ENCODE peak calls at places on chromosomes 1 and 21, in ten cellular contexts. One of them, this sample, is unnamed.

GRCh38 chr1:235952950-235953615 is 86.4 kb upstream of the LYST start:
- DNase-seq in neural progenitor cell: no peak
- DNase-seq in mammary epithelial cell: peak
- DNase-seq in GM12878: peak
- DNase-seq in colonic mucosa: no peak
- DNase-seq in endodermal cell: no peak
- DNase-seq in adipocyte: no peak
- DNase-seq in NT2/D1: no peak
- DNase-seq in fibroblast of lung: no peak
- DNase-seq in neuronal stem cell: no peak
- DNase-seq in this sample: no peak

GRCh38 chr1:201345081-201345355 is 32.5 kb downstream of the TNNT2 start:
- DNase-seq in endodermal cell: no peak
- DNase-seq in mammary epithelial cell: no peak
- DNase-seq in neuronal stem cell: no peak
- DNase-seq in neural progenitor cell: no peak
- DNase-seq in GM12878: no peak
- DNase-seq in fibroblast of lung: no peak
- DNase-seq in adipocyte: no peak
- DNase-seq in NT2/D1: no peak
- DNase-seq in colonic mucosa: no peak
- DNase-seq in this sample: no peak

GRCh38 chr1:39212499-39212898 is 8.0 kb downstream of the MACF1 start:
- DNase-seq in GM12878: no peak
- DNase-seq in endodermal cell: no peak
- DNase-seq in colonic mucosa: no peak
- DNase-seq in fibroblast of lung: no peak
- DNase-seq in adipocyte: no peak
- DNase-seq in mammary epithelial cell: no peak
- DNase-seq in NT2/D1: no peak
- DNase-seq in neural progenitor cell: no peak
- DNase-seq in neuronal stem cell: no peak
- DNase-seq in this sample: no peak

GRCh38 chr1:230772457-230773395 is 25.5 kb downstream of the CAPN9 start:
- DNase-seq in NT2/D1: no peak
- DNase-seq in adipocyte: peak
- DNase-seq in mammary epithelial cell: peak
- DNase-seq in fibroblast of lung: peak
- DNase-seq in colonic mucosa: peak
- DNase-seq in GM12878: no peak
- DNase-seq in neural progenitor cell: peak
- DNase-seq in neuronal stem cell: no peak
- DNase-seq in endodermal cell: peak
- DNase-seq in this sample: peak

GRCh38 chr21:43340491-43341348 is 86.2 kb downstream of the SIK1 start:
- DNase-seq in NT2/D1: peak
- DNase-seq in endodermal cell: peak
- DNase-seq in GM12878: no peak
- DNase-seq in colonic mucosa: no peak
- DNase-seq in adipocyte: peak
- DNase-seq in neuronal stem cell: no peak
- DNase-seq in fibroblast of lung: peak
- DNase-seq in mammary epithelial cell: peak
- DNase-seq in neural progenitor cell: no peak
- DNase-seq in this sample: peak

GRCh38 chr1:154466879-154467767 is 34.9 kb upstream of the TDRD10 start:
- DNase-seq in adipocyte: no peak
- DNase-seq in NT2/D1: no peak
- DNase-seq in endodermal cell: peak
- DNase-seq in GM12878: peak
- DNase-seq in colonic mucosa: no peak
- DNase-seq in neural progenitor cell: no peak
- DNase-seq in fibroblast of lung: no peak
- DNase-seq in neuronal stem cell: no peak
- DNase-seq in mammary epithelial cell: no peak
- DNase-seq in this sample: no peak

GRCh38 chr1:211356723-211357418 is 30.2 kb downstream of the TRAF5 start:
- DNase-seq in endodermal cell: no peak
- DNase-seq in colonic mucosa: no peak
- DNase-seq in fibroblast of lung: peak
- DNase-seq in mammary epithelial cell: peak
- DNase-seq in NT2/D1: no peak
- DNase-seq in GM12878: no peak
- DNase-seq in neuronal stem cell: no peak
- DNase-seq in neural progenitor cell: no peak
- DNase-seq in adipocyte: peak
- DNase-seq in this sample: peak

GRCh38 chr21:45407629-45408247 is 2.8 kb downstream of the COL18A1 start:
- DNase-seq in mammary epithelial cell: no peak
- DNase-seq in endodermal cell: peak
- DNase-seq in neural progenitor cell: no peak
- DNase-seq in colonic mucosa: no peak
- DNase-seq in GM12878: no peak
- DNase-seq in NT2/D1: no peak
- DNase-seq in neuronal stem cell: no peak
- DNase-seq in fibroblast of lung: no peak
- DNase-seq in adipocyte: no peak
- DNase-seq in this sample: no peak

GRCh38 chr1:155134858-155135415 is 715 bp upstream of the SLC50A1 start:
- DNase-seq in GM12878: no peak
- DNase-seq in adipocyte: peak
- DNase-seq in colonic mucosa: peak
- DNase-seq in neural progenitor cell: peak
- DNase-seq in fibroblast of lung: peak
- DNase-seq in endodermal cell: peak
- DNase-seq in mammary epithelial cell: peak
- DNase-seq in neuronal stem cell: peak
- DNase-seq in NT2/D1: no peak
- DNase-seq in this sample: peak

GRCh38 chr1:12188115-12188514 is 21.3 kb downstream of the TNFRSF1B start:
- DNase-seq in adipocyte: no peak
- DNase-seq in colonic mucosa: no peak
- DNase-seq in mammary epithelial cell: no peak
- DNase-seq in fibroblast of lung: no peak
- DNase-seq in endodermal cell: no peak
- DNase-seq in NT2/D1: no peak
- DNase-seq in GM12878: no peak
- DNase-seq in neuronal stem cell: no peak
- DNase-seq in neural progenitor cell: no peak
- DNase-seq in this sample: no peak

GRCh38 chr1:234776875-234777849 is 167.2 kb upstream of the IRF2BP2 start:
- DNase-seq in endodermal cell: peak
- DNase-seq in colonic mucosa: no peak
- DNase-seq in NT2/D1: no peak
- DNase-seq in GM12878: no peak
- DNase-seq in neural progenitor cell: peak
- DNase-seq in adipocyte: no peak
- DNase-seq in fibroblast of lung: no peak
- DNase-seq in mammary epithelial cell: no peak
- DNase-seq in neuronal stem cell: no peak
- DNase-seq in this sample: no peak

GRCh38 chr1:58249729-58250586 is 296.6 kb downstream of the OMA1 start:
- DNase-seq in neural progenitor cell: peak
- DNase-seq in fibroblast of lung: peak
- DNase-seq in NT2/D1: peak
- DNase-seq in mammary epithelial cell: peak
- DNase-seq in colonic mucosa: no peak
- DNase-seq in neuronal stem cell: peak
- DNase-seq in adipocyte: peak
- DNase-seq in endodermal cell: peak
- DNase-seq in GM12878: no peak
- DNase-seq in this sample: peak

GRCh38 chr1:64240209-64240608 is 36.8 kb downstream of the UBE2U start:
- DNase-seq in NT2/D1: no peak
- DNase-seq in fibroblast of lung: peak
- DNase-seq in adipocyte: peak
- DNase-seq in mammary epithelial cell: no peak
- DNase-seq in endodermal cell: no peak
- DNase-seq in GM12878: no peak
- DNase-seq in neuronal stem cell: no peak
- DNase-seq in colonic mucosa: no peak
- DNase-seq in neural progenitor cell: no peak
- DNase-seq in this sample: no peak

GRCh38 chr1:1920608-1921458 is 1.8 kb upstream of the TMEM52 start:
- DNase-seq in adipocyte: no peak
- DNase-seq in fibroblast of lung: no peak
- DNase-seq in GM12878: no peak
- DNase-seq in endodermal cell: peak
- DNase-seq in NT2/D1: no peak
- DNase-seq in neural progenitor cell: no peak
- DNase-seq in mammary epithelial cell: no peak
- DNase-seq in colonic mucosa: no peak
- DNase-seq in neuronal stem cell: no peak
- DNase-seq in this sample: no peak

GRCh38 chr1:247332215-247332900 is 691 bp upstream of the ZNF496 start:
- DNase-seq in neuronal stem cell: peak
- DNase-seq in endodermal cell: peak
- DNase-seq in adipocyte: peak
- DNase-seq in neural progenitor cell: peak
- DNase-seq in colonic mucosa: peak
- DNase-seq in fibroblast of lung: peak
- DNase-seq in GM12878: no peak
- DNase-seq in mammary epithelial cell: peak
- DNase-seq in NT2/D1: no peak
- DNase-seq in this sample: no peak

GRCh38 chr1:160653620-160654016 is 6.8 kb upstream of the SLAMF1 start:
- DNase-seq in adipocyte: no peak
- DNase-seq in fibroblast of lung: no peak
- DNase-seq in NT2/D1: no peak
- DNase-seq in neuronal stem cell: no peak
- DNase-seq in endodermal cell: no peak
- DNase-seq in colonic mucosa: no peak
- DNase-seq in neural progenitor cell: no peak
- DNase-seq in mammary epithelial cell: no peak
- DNase-seq in GM12878: no peak
- DNase-seq in this sample: no peak

GRCh38 chr1:55947446-55947845 is 631.9 kb downstream of the PLPP3 start:
- DNase-seq in NT2/D1: no peak
- DNase-seq in fibroblast of lung: no peak
- DNase-seq in GM12878: no peak
- DNase-seq in endodermal cell: no peak
- DNase-seq in neuronal stem cell: no peak
- DNase-seq in colonic mucosa: no peak
- DNase-seq in mammary epithelial cell: no peak
- DNase-seq in neural progenitor cell: no peak
- DNase-seq in adipocyte: no peak
- DNase-seq in this sample: no peak

GRCh38 chr1:70134148-70134547 is 71.2 kb downstream of the LRRC40 start:
- DNase-seq in neuronal stem cell: no peak
- DNase-seq in adipocyte: peak
- DNase-seq in GM12878: no peak
- DNase-seq in neural progenitor cell: peak
- DNase-seq in colonic mucosa: no peak
- DNase-seq in mammary epithelial cell: no peak
- DNase-seq in endodermal cell: peak
- DNase-seq in fibroblast of lung: no peak
- DNase-seq in NT2/D1: no peak
- DNase-seq in this sample: no peak

GRCh38 chr1:109084563-109085517 is 5.7 kb upstream of the TMEM167B start:
- DNase-seq in NT2/D1: no peak
- DNase-seq in neuronal stem cell: no peak
- DNase-seq in fibroblast of lung: peak
- DNase-seq in mammary epithelial cell: peak
- DNase-seq in GM12878: no peak
- DNase-seq in adipocyte: no peak
- DNase-seq in endodermal cell: no peak
- DNase-seq in colonic mucosa: no peak
- DNase-seq in neural progenitor cell: no peak
- DNase-seq in this sample: peak

GRCh38 chr1:21574464-21575151 is 65.4 kb downstream of the ALPL start:
- DNase-seq in neuronal stem cell: peak
- DNase-seq in adipocyte: no peak
- DNase-seq in colonic mucosa: no peak
- DNase-seq in GM12878: no peak
- DNase-seq in fibroblast of lung: peak
- DNase-seq in mammary epithelial cell: peak
- DNase-seq in NT2/D1: no peak
- DNase-seq in neural progenitor cell: peak
- DNase-seq in endodermal cell: peak
- DNase-seq in this sample: no peak
- H3K9ac ChIP-seq in neuronal stem cell: peak
- H3K9ac ChIP-seq in adipocyte: no peak
- H3K9ac ChIP-seq in colonic mucosa: no peak
- H3K9ac ChIP-seq in GM12878: no peak
- H3K9ac ChIP-seq in fibroblast of lung: no peak
- H3K9ac ChIP-seq in mammary epithelial cell: no peak
- H3K9ac ChIP-seq in NT2/D1: peak
- H3K9ac ChIP-seq in neural progenitor cell: no peak
- H3K9ac ChIP-seq in endodermal cell: no peak
- H3K9ac ChIP-seq in this sample: peak

DNA sequence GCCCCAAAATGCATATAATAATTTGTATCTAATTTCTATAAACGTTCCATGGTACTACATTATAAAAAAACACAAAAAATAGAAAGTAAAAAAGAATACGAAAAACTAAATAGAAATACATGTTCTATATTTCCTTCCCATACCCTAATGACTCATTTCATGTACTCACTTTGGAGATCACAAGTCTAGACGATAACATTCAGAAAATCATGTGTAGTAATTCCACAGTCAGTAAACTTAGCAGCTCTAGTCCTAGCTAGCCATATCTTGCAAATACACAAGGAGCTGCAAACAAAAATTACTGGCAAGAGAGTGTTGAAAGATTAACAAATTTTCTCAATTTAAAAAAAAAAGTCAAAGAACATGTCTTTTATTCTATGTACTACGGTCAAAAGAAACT is 1.4 kb downstream of the GOLPH3L start:
- DNase-seq in NT2/D1: no peak
- DNase-seq in endodermal cell: no peak
- DNase-seq in fibroblast of lung: peak
- DNase-seq in neuronal stem cell: no peak
- DNase-seq in adipocyte: peak
- DNase-seq in mammary epithelial cell: peak
- DNase-seq in neural progenitor cell: no peak
- DNase-seq in colonic mucosa: no peak
- DNase-seq in GM12878: no peak
- DNase-seq in this sample: no peak
- H3K9ac ChIP-seq in NT2/D1: no peak
- H3K9ac ChIP-seq in endodermal cell: peak
- H3K9ac ChIP-seq in fibroblast of lung: no peak
- H3K9ac ChIP-seq in neuronal stem cell: no peak
- H3K9ac ChIP-seq in adipocyte: no peak
- H3K9ac ChIP-seq in mammary epithelial cell: no peak
- H3K9ac ChIP-seq in neural progenitor cell: no peak
- H3K9ac ChIP-seq in colonic mucosa: peak
- H3K9ac ChIP-seq in GM12878: no peak
- H3K9ac ChIP-seq in this sample: no peak

GRCh38 chr21:37580690-37581089 is 214.1 kb downstream of the DYRK1A start:
- DNase-seq in fibroblast of lung: no peak
- DNase-seq in endodermal cell: no peak
- DNase-seq in colonic mucosa: no peak
- DNase-seq in NT2/D1: no peak
- DNase-seq in mammary epithelial cell: no peak
- DNase-seq in GM12878: no peak
- DNase-seq in neural progenitor cell: no peak
- DNase-seq in adipocyte: no peak
- DNase-seq in neuronal stem cell: no peak
- DNase-seq in this sample: no peak
- H3K9ac ChIP-seq in fibroblast of lung: no peak
- H3K9ac ChIP-seq in endodermal cell: no peak
- H3K9ac ChIP-seq in colonic mucosa: no peak
- H3K9ac ChIP-seq in NT2/D1: no peak
- H3K9ac ChIP-seq in mammary epithelial cell: no peak
- H3K9ac ChIP-seq in GM12878: no peak
- H3K9ac ChIP-seq in neural progenitor cell: no peak
- H3K9ac ChIP-seq in adipocyte: no peak
- H3K9ac ChIP-seq in neuronal stem cell: no peak
- H3K9ac ChIP-seq in this sample: no peak

GRCh38 chr1:119097380-119097779 is 43.1 kb downstream of the WARS2 start:
- DNase-seq in neuronal stem cell: no peak
- DNase-seq in fibroblast of lung: peak
- DNase-seq in GM12878: no peak
- DNase-seq in NT2/D1: no peak
- DNase-seq in mammary epithelial cell: peak
- DNase-seq in adipocyte: peak
- DNase-seq in colonic mucosa: no peak
- DNase-seq in neural progenitor cell: no peak
- DNase-seq in endodermal cell: no peak
- DNase-seq in this sample: peak
- H3K9ac ChIP-seq in neuronal stem cell: no peak
- H3K9ac ChIP-seq in fibroblast of lung: no peak
- H3K9ac ChIP-seq in GM12878: no peak
- H3K9ac ChIP-seq in NT2/D1: no peak
- H3K9ac ChIP-seq in mammary epithelial cell: no peak
- H3K9ac ChIP-seq in adipocyte: peak
- H3K9ac ChIP-seq in colonic mucosa: no peak
- H3K9ac ChIP-seq in neural progenitor cell: no peak
- H3K9ac ChIP-seq in endodermal cell: no peak
- H3K9ac ChIP-seq in this sample: no peak